ENCODE peak calls at places on chromosome 2, in four cellular contexts. F is astrocyte of the spinal cord, V is 8988T, G is NCI-H2171. Y is an unnamed sample.

GRCh38 chr2:176188969-176189665 is 649 bp downstream of the HOXD1 start:
- DNase-seq in F (no peak), V (no peak), G (no peak), Y (no peak)

GRCh38 chr2:171712051-171712450 is 24.8 kb downstream of the DYNC1I2 start:
- DNase-seq in F (peak), V (no peak), G (no peak), Y (no peak)

GRCh38 chr2:100791936-100792308 is 28.0 kb upstream of the NPAS2 start:
- DNase-seq in G (no peak), V (no peak), F (no peak), Y (no peak)

GRCh38 chr2:61426267-61426897 is 44.5 kb downstream of the USP34 start:
- DNase-seq in F (no peak), V (peak), G (no peak), Y (peak)

GRCh38 chr2:152613235-152613634 is 104.0 kb downstream of the PRPF40A start:
- DNase-seq in V (no peak), G (no peak), F (peak), Y (no peak)

GRCh38 chr2:203164311-203164935 is 74.4 kb upstream of the CYP20A1 start:
- DNase-seq in V (no peak), F (no peak), G (no peak), Y (no peak)

GRCh38 chr2:101501443-101501842 is 26.5 kb upstream of the RFX8 start:
- DNase-seq in G (no peak), F (peak), V (no peak), Y (no peak)

GRCh38 chr2:222752731-222753130 is 81.3 kb downstream of the MOGAT1 start:
- DNase-seq in V (no peak), F (peak), G (no peak), Y (no peak)

GRCh38 chr2:136582631-136583205 is 182.6 kb upstream of the THSD7B start:
- DNase-seq in F (peak), G (no peak), V (no peak), Y (peak)

GRCh38 chr2:39128919-39129391 is 8.1 kb upstream of the SOS1 start:
- DNase-seq in V (no peak), F (no peak), G (no peak), Y (no peak)

GRCh38 chr2:190216829-190217228 is 102.8 kb downstream of the HIBCH start:
- DNase-seq in V (no peak), F (peak), G (peak), Y (peak)

GRCh38 chr2:61920548-61920947 is 15.1 kb downstream of the COMMD1 start:
- DNase-seq in G (no peak), V (no peak), F (no peak), Y (no peak)

GRCh38 chr2:218263817-218264611 is 3.2 kb downstream of the GPBAR1 start:
- DNase-seq in V (no peak), G (no peak), F (no peak), Y (no peak)